ENCODE peak calls at places on chromosomes 11 and 22, in eight cellular contexts. Z, H, S, R, X, J, W and Q are unnamed samples. For H3K4me1, the result is how much of the 10 kb centered on the place peaks cover.

GRCh38 chr22:17167486-17167885 is 8.4 kb upstream of the HDHD5 start:
- DNase-seq in Z (no peak), H (no peak), S (peak), R (peak), X (no peak), J (no peak), W (no peak), Q (no peak)

GRCh38 chr11:120228794-120229384 is 11.1 kb upstream of the POU2F3 start:
- DNase-seq in Z (no peak), H (no peak), S (no peak), R (no peak), X (no peak), J (no peak), W (peak), Q (no peak)

GRCh38 chr11:74568028-74568427 is 24.4 kb upstream of the POLD3 start:
- DNase-seq in Z (no peak), H (no peak), S (no peak), R (no peak), X (no peak), J (no peak), W (no peak), Q (no peak)

GRCh38 chr22:29443452-29443851 is 5.1 kb downstream of the RFPL1 start:
- DNase-seq in Z (no peak), H (no peak), S (no peak), R (peak), X (no peak), J (no peak), W (no peak), Q (peak)

GRCh38 chr11:63641727-63642126 is 27.5 kb upstream of the PLAAT3 start:
- DNase-seq in Z (no peak), H (no peak), S (no peak), R (no peak), X (peak), J (no peak), W (no peak), Q (no peak)

GRCh38 chr11:70073188-70073817 is 4.8 kb upstream of the ANO1 start:
- DNase-seq in Z (no peak), H (no peak), S (no peak), R (no peak), X (peak), J (no peak), W (no peak), Q (peak)

GRCh38 chr11:76880314-76880713 is 19.6 kb downstream of the ACER3 start:
- DNase-seq in Z (no peak), H (no peak), S (no peak), R (no peak), X (peak), J (no peak), W (no peak), Q (no peak)

GRCh38 chr22:45918455-45919370 is 58.2 kb downstream of the WNT7B start:
- DNase-seq in Z (no peak), H (no peak), S (no peak), R (no peak), X (no peak), J (peak), W (no peak), Q (no peak)

GRCh38 chr22:30208631-30209603 is 37.6 kb downstream of the LIF start:
- DNase-seq in Z (peak), H (no peak), S (peak), R (no peak), X (peak), J (peak), W (peak), Q (peak)

GRCh38 chr11:44622721-44623258 is 57.3 kb downstream of the CD82 start:
- DNase-seq in Z (no peak), H (no peak), S (peak), R (peak), X (no peak), J (no peak), W (no peak), Q (no peak)

GRCh38 chr11:59030037-59030436 is 56.1 kb upstream of the GLYATL1B start:
- DNase-seq in Z (peak), H (no peak), S (no peak), R (no peak), X (no peak), J (no peak), W (no peak), Q (no peak)

GRCh38 chr11:64164392-64165312 is 1.3 kb downstream of the MACROD1 start:
- DNase-seq in Z (peak), H (no peak), S (no peak), R (no peak), X (no peak), J (peak), W (no peak), Q (no peak)

GRCh38 chr11:114988644-114989043 is 310.3 kb downstream of the NXPE2 start:
- DNase-seq in Z (no peak), H (no peak), S (no peak), R (no peak), X (no peak), J (no peak), W (no peak), Q (no peak)

GRCh38 chr11:121067453-121067852 is 33.6 kb upstream of the TECTA start:
- DNase-seq in Z (no peak), H (no peak), S (no peak), R (no peak), X (peak), J (peak), W (no peak), Q (no peak)

GRCh38 chr11:9228086-9228485 is 37.1 kb downstream of the DENND5A start:
- DNase-seq in Z (no peak), H (no peak), S (no peak), R (no peak), X (no peak), J (no peak), W (no peak), Q (no peak)

GRCh38 chr22:46172522-46172921 is 22.2 kb downstream of the PPARA start:
- DNase-seq in Z (no peak), H (no peak), S (no peak), R (no peak), X (no peak), J (no peak), W (no peak), Q (no peak)

GRCh38 chr11:70699294-70700221 is 301.2 kb downstream of the CTTN start:
- DNase-seq in Z (no peak), H (no peak), S (no peak), R (no peak), X (no peak), J (peak), W (peak), Q (no peak)

GRCh38 chr22:24499706-24500105 is 4.6 kb downstream of the UPB1 start:
- DNase-seq in Z (no peak), H (no peak), S (no peak), R (no peak), X (no peak), J (no peak), W (no peak), Q (no peak)

GRCh38 chr11:114154271-114155047 is 94.9 kb downstream of the ZBTB16 start:
- DNase-seq in Z (no peak), H (no peak), S (no peak), R (no peak), X (no peak), J (no peak), W (no peak), Q (no peak)

GRCh38 chr11:16091862-16092261 is 264.5 kb downstream of the SOX6 start:
- DNase-seq in Z (no peak), H (no peak), S (no peak), R (no peak), X (no peak), J (no peak), W (no peak), Q (no peak)

GRCh38 chr11:86091566-86091965 is 22.7 kb upstream of the PICALM start:
- DNase-seq in Z (no peak), H (no peak), S (no peak), R (no peak), X (no peak), J (no peak), W (no peak), Q (peak)

GRCh38 chr11:33668468-33668825 is 32.2 kb downstream of the C11orf91 start:
- DNase-seq in Z (no peak), H (no peak), S (no peak), R (no peak), X (no peak), J (no peak), W (no peak), Q (no peak)

GRCh38 chr11:72780291-72781062 is 13.4 kb downstream of the STARD10 start:
- DNase-seq in Z (peak), H (no peak), S (no peak), R (no peak), X (no peak), J (no peak), W (no peak), Q (no peak)

GRCh38 chr11:75780888-75781287 is 12.3 kb downstream of the DGAT2 start:
- DNase-seq in Z (no peak), H (no peak), S (no peak), R (no peak), X (no peak), J (no peak), W (no peak), Q (no peak)

GRCh38 chr11:75782540-75783263 is 14.1 kb downstream of the DGAT2 start:
- DNase-seq in Z (no peak), H (no peak), S (no peak), R (no peak), X (no peak), J (peak), W (no peak), Q (no peak)

GRCh38 chr11:75779960-75780359 is 11.4 kb downstream of the DGAT2 start:
- DNase-seq in Z (no peak), H (no peak), S (no peak), R (no peak), X (no peak), J (no peak), W (no peak), Q (no peak)

GRCh38 chr11:75781831-75782230 is 13.3 kb downstream of the DGAT2 start:
- DNase-seq in Z (no peak), H (no peak), S (no peak), R (no peak), X (no peak), J (no peak), W (no peak), Q (no peak)

GRCh38 chr11:75781296-75781695 is 12.7 kb downstream of the DGAT2 start:
- DNase-seq in Z (no peak), H (no peak), S (no peak), R (no peak), X (no peak), J (no peak), W (no peak), Q (no peak)
- H3K27ac ChIP-seq in Z (no peak), H (no peak), S (no peak), R (no peak), X (no peak), J (no peak), W (no peak), Q (no peak)

DNA sequence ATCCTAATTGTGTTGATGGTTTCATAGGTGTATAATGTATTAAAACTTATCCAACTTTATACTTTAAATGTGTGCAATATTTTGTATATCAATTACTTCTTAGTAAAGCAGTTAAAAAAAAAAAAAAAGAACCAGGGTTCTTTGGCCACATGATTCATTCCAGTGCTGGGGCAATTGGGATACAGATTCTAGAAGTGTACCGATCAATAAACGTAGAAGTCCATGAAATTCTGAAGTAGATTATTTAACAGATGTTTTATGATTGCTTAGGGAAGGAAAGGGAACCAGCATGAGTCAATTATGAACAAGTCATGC is 51.0 kb downstream of the MAPK1 start:
- DNase-seq in Z (no peak), H (no peak), S (no peak), R (no peak), X (no peak), J (no peak), W (no peak), Q (no peak)
- H3K4me3 ChIP-seq in Z (no peak), H (no peak), S (no peak), R (no peak), X (no peak), J (no peak), W (no peak), Q (no peak)

DNA sequence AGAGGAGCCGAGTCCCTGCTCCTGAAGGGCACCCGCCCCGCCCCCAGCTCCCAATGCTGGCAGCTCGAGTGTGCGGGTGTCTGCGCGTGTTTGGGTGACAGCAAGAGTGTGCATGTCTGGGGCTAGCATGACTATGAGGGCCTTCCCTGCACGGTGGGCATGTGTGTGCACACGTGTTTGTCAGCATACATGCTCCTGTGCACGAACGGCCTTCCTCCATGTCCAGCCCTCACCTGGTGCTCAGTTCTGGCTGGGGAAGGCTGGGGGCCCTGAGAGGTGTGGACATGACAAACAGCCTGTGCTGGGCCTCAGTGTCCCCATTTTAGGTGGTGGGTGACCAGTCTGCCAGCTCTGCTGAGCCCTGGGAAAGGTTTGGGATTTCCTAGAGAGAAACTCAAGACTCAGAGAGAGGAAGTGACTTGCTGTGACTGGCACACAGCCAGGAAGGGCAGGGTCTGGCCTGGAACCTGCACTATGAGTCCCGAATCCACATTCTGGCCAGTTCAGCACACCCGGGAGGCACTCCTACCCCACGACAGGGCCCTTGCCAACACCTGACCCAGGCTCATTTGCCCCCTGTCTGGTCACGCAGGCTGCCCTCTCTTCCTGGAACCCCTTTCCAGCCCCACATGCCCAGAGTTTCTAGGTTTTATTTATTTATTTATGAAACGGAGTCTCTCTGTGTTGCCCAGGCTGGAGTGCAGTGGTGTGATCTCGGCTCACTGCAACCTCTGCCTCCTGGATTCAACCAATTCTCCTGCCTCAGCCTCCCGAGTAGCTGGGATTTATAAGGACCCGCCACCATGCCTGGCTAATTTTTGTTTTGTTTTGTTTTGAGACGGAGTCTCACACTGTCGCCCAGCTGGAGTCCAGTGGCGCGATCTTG is 3.3 kb upstream of the SHISA8 start:
- DNase-seq in Z (peak), H (no peak), S (peak), R (no peak), X (peak), J (peak), W (no peak), Q (no peak)
- H3K4me1 ChIP-seq in Z (under half), H (under half), S (under half), R (under half), X (under half), J (under half), W (under half), Q (under half)

GRCh38 chr22:27537481-27537891 is 264.1 kb downstream of the MN1 start:
- DNase-seq in Z (peak), H (no peak), S (peak), R (no peak), X (peak), J (no peak), W (no peak), Q (no peak)
- H3K27ac ChIP-seq in Z (no peak), H (no peak), S (peak), R (no peak), X (no peak), J (no peak), W (no peak), Q (no peak)

DNA sequence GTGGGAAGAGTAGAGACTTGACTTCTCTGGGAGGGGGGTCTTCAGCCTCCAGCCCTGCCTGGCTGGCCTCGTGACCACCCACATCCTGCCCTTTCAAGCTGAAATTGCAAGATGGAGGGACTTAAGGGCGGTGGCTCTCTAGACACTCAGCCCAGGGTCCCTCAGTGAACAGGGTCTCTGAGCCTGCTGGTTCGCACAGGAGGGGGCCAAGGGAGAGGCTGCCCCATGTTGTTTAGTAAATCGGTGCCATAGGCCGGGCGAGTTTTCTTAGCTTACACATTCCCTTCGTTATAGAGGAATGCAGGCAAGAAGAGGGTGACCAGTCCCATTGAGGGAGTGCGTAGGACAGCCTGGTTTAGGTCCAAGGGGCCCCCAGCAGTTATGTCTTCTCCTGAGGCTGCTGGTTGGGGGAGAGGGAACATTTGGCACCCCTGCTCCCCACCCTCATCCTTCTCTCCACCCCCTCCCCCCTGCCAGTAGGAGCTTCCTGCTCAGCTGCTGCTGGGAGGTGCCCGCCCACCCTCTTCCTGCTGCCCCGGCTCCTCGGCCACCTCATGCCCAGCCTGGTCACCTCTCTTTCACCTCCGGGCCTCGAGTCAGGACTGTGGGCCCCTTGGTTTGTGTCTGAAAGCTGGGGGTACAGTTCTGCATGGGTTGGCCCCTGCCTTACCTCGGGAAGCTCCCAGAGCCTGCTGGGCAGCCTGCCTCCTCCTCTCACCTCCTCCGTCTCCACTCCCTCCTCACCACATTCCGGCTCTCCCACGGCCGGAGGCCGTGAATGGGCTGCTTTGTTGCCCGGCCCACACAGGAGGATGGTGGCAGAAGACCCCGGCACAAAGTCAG is 3.9 kb downstream of the FRMD8 start:
- DNase-seq in Z (no peak), H (no peak), S (no peak), R (no peak), X (peak), J (no peak), W (no peak), Q (peak)
- H3K4me3 ChIP-seq in Z (no peak), H (no peak), S (peak), R (no peak), X (no peak), J (no peak), W (no peak), Q (peak)

GRCh38 chr22:31217890-31218287 is 5.8 kb downstream of the LIMK2 start:
- DNase-seq in Z (no peak), H (no peak), S (no peak), R (no peak), X (no peak), J (no peak), W (no peak), Q (no peak)
- H3K4me1 ChIP-seq in Z (under half), H (under half), S (under half), R (half or more), X (half or more), J (under half), W (under half), Q (under half)

DNA sequence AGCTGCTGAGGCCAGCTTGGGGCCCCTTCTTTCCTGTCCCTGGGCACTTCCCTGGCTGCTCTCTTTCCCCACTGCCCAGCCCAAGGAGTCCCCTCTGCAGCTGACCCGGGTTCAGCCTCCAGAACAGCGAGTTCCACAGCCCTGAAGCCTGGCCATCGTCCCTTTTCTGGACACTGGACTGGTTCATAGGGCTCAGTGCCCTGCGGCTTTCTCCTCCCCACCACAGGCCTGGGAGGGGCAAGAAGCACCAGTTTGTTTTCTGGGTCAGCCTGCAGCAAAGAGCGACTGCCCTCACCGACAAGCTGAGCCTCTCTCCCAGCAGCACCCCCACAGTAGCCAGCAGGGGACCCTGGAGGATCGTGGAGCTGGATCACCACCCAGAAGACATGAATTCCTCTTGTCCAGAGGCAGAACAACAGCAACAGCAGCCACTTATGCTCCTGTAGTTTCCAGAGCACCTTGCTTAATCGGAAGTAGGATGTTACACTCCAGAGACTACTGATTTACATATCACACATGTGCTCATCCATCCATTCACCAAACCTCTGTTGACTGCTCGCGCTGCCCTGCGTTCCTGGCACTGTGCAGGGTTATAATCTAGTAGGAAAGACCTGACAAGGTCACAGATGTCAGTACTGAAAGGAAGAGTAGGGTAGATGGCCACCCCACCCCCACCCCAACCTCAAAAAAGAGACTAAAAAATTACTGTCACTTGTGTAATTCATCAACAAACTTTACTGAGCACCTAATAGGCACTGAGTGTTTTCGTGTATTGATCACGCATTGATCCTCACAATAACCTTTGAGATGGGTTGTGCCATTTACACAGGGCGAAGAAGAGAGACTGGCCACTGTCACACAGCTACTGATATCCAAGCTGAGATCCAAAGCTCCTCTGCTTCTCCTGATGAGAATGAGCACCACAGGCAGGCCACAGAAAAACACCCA is 13.0 kb upstream of the CXCR5 start:
- DNase-seq in Z (peak), H (no peak), S (peak), R (peak), X (no peak), J (no peak), W (no peak), Q (no peak)
- H3K27ac ChIP-seq in Z (peak), H (no peak), S (peak), R (peak), X (no peak), J (peak), W (no peak), Q (no peak)